ENCODE peak calls at places on chromosomes 6 and 20, in eight cellular contexts. One of them, this sample, is unnamed.

GRCh38 chr6:123803862-123804681 is at the start of gene NKAIN2:
- DNase-seq in AG10803: no peak
- DNase-seq in fibroblast of lung: no peak
- DNase-seq in PC-3: no peak
- DNase-seq in uterus: no peak
- DNase-seq in endothelial cell of umbilical vein: peak
- DNase-seq in fibroblast of the aortic adventitia: no peak
- DNase-seq in HCT116: no peak
- DNase-seq in this sample: no peak

GRCh38 chr6:18309046-18309445 is 44.7 kb upstream of the DEK start:
- DNase-seq in fibroblast of lung: no peak
- DNase-seq in HCT116: no peak
- DNase-seq in uterus: no peak
- DNase-seq in PC-3: no peak
- DNase-seq in AG10803: no peak
- DNase-seq in fibroblast of the aortic adventitia: no peak
- DNase-seq in endothelial cell of umbilical vein: no peak
- DNase-seq in this sample: peak

GRCh38 chr20:13694420-13695150 is 55.9 kb upstream of the TASP1 start:
- DNase-seq in fibroblast of lung: peak
- DNase-seq in uterus: no peak
- DNase-seq in endothelial cell of umbilical vein: no peak
- DNase-seq in fibroblast of the aortic adventitia: peak
- DNase-seq in AG10803: no peak
- DNase-seq in HCT116: no peak
- DNase-seq in PC-3: no peak
- DNase-seq in this sample: no peak

GRCh38 chr6:133873538-133873937 is 15.4 kb upstream of the TCF21 start:
- DNase-seq in PC-3: no peak
- DNase-seq in endothelial cell of umbilical vein: no peak
- DNase-seq in HCT116: no peak
- DNase-seq in AG10803: no peak
- DNase-seq in uterus: no peak
- DNase-seq in fibroblast of the aortic adventitia: no peak
- DNase-seq in fibroblast of lung: no peak
- DNase-seq in this sample: no peak

GRCh38 chr6:50610562-50610961 is 102.8 kb upstream of the TFAP2D start:
- DNase-seq in fibroblast of the aortic adventitia: no peak
- DNase-seq in PC-3: peak
- DNase-seq in uterus: no peak
- DNase-seq in fibroblast of lung: no peak
- DNase-seq in endothelial cell of umbilical vein: no peak
- DNase-seq in AG10803: no peak
- DNase-seq in HCT116: no peak
- DNase-seq in this sample: peak

GRCh38 chr6:124551711-124552233 is 410.5 kb upstream of the RNF217 start:
- DNase-seq in AG10803: no peak
- DNase-seq in PC-3: no peak
- DNase-seq in uterus: no peak
- DNase-seq in fibroblast of lung: peak
- DNase-seq in HCT116: no peak
- DNase-seq in fibroblast of the aortic adventitia: no peak
- DNase-seq in endothelial cell of umbilical vein: no peak
- DNase-seq in this sample: no peak

GRCh38 chr6:157453978-157454377 is 73.0 kb downstream of the ZDHHC14 start:
- DNase-seq in HCT116: no peak
- DNase-seq in fibroblast of lung: no peak
- DNase-seq in fibroblast of the aortic adventitia: no peak
- DNase-seq in uterus: no peak
- DNase-seq in endothelial cell of umbilical vein: no peak
- DNase-seq in PC-3: no peak
- DNase-seq in AG10803: no peak
- DNase-seq in this sample: no peak

GRCh38 chr6:42163941-42164340 is 9.2 kb upstream of the GUCA1A start:
- DNase-seq in uterus: no peak
- DNase-seq in AG10803: peak
- DNase-seq in PC-3: no peak
- DNase-seq in fibroblast of lung: peak
- DNase-seq in HCT116: no peak
- DNase-seq in fibroblast of the aortic adventitia: no peak
- DNase-seq in endothelial cell of umbilical vein: no peak
- DNase-seq in this sample: peak

GRCh38 chr6:73309784-73310502 is 44.1 kb downstream of the DPPA5 start:
- DNase-seq in HCT116: peak
- DNase-seq in PC-3: peak
- DNase-seq in endothelial cell of umbilical vein: peak
- DNase-seq in fibroblast of lung: peak
- DNase-seq in fibroblast of the aortic adventitia: peak
- DNase-seq in uterus: peak
- DNase-seq in AG10803: peak
- DNase-seq in this sample: peak

GRCh38 chr6:135163440-135163738 is 17.7 kb upstream of the MYB start:
- DNase-seq in fibroblast of lung: no peak
- DNase-seq in AG10803: no peak
- DNase-seq in uterus: no peak
- DNase-seq in fibroblast of the aortic adventitia: no peak
- DNase-seq in endothelial cell of umbilical vein: no peak
- DNase-seq in PC-3: no peak
- DNase-seq in HCT116: no peak
- DNase-seq in this sample: no peak

GRCh38 chr6:34924831-34925613 is 36.0 kb downstream of the ANKS1A start:
- DNase-seq in fibroblast of lung: no peak
- DNase-seq in endothelial cell of umbilical vein: no peak
- DNase-seq in uterus: no peak
- DNase-seq in fibroblast of the aortic adventitia: no peak
- DNase-seq in HCT116: no peak
- DNase-seq in PC-3: no peak
- DNase-seq in AG10803: no peak
- DNase-seq in this sample: no peak

GRCh38 chr6:138550346-138550767 is 51.1 kb upstream of the NHSL1 start:
- DNase-seq in AG10803: no peak
- DNase-seq in PC-3: no peak
- DNase-seq in fibroblast of lung: no peak
- DNase-seq in HCT116: no peak
- DNase-seq in fibroblast of the aortic adventitia: peak
- DNase-seq in endothelial cell of umbilical vein: no peak
- DNase-seq in uterus: no peak
- DNase-seq in this sample: no peak

GRCh38 chr6:10837009-10837691 is 1.2 kb downstream of the MAK start:
- DNase-seq in endothelial cell of umbilical vein: peak
- DNase-seq in uterus: peak
- DNase-seq in PC-3: peak
- DNase-seq in AG10803: no peak
- DNase-seq in fibroblast of lung: peak
- DNase-seq in fibroblast of the aortic adventitia: peak
- DNase-seq in HCT116: no peak
- DNase-seq in this sample: peak

GRCh38 chr6:139173822-139174221 is 38.9 kb downstream of the HECA start:
- DNase-seq in HCT116: no peak
- DNase-seq in AG10803: no peak
- DNase-seq in endothelial cell of umbilical vein: no peak
- DNase-seq in PC-3: no peak
- DNase-seq in fibroblast of the aortic adventitia: no peak
- DNase-seq in uterus: no peak
- DNase-seq in fibroblast of lung: no peak
- DNase-seq in this sample: no peak

GRCh38 chr20:8267009-8267408 is 134.9 kb downstream of the PLCB1 start:
- DNase-seq in PC-3: no peak
- DNase-seq in endothelial cell of umbilical vein: no peak
- DNase-seq in HCT116: no peak
- DNase-seq in fibroblast of lung: no peak
- DNase-seq in fibroblast of the aortic adventitia: no peak
- DNase-seq in uterus: no peak
- DNase-seq in AG10803: no peak
- DNase-seq in this sample: no peak

GRCh38 chr6:89951574-89952360 is 57.5 kb downstream of the GJA10 start:
- DNase-seq in HCT116: no peak
- DNase-seq in PC-3: peak
- DNase-seq in uterus: no peak
- DNase-seq in endothelial cell of umbilical vein: no peak
- DNase-seq in AG10803: no peak
- DNase-seq in fibroblast of lung: peak
- DNase-seq in fibroblast of the aortic adventitia: peak
- DNase-seq in this sample: no peak

GRCh38 chr6:44569931-44570385 is 182.5 kb downstream of the CDC5L start:
- DNase-seq in fibroblast of lung: peak
- DNase-seq in PC-3: no peak
- DNase-seq in fibroblast of the aortic adventitia: peak
- DNase-seq in uterus: no peak
- DNase-seq in endothelial cell of umbilical vein: no peak
- DNase-seq in AG10803: peak
- DNase-seq in HCT116: no peak
- DNase-seq in this sample: no peak

GRCh38 chr6:49509342-49509741 is 9.6 kb downstream of the GLYATL3 start:
- DNase-seq in fibroblast of lung: no peak
- DNase-seq in HCT116: no peak
- DNase-seq in endothelial cell of umbilical vein: no peak
- DNase-seq in fibroblast of the aortic adventitia: no peak
- DNase-seq in AG10803: no peak
- DNase-seq in PC-3: no peak
- DNase-seq in uterus: no peak
- DNase-seq in this sample: no peak

GRCh38 chr6:79048611-79049010 is 29.4 kb downstream of the PHIP start:
- DNase-seq in PC-3: peak
- DNase-seq in endothelial cell of umbilical vein: peak
- DNase-seq in fibroblast of the aortic adventitia: peak
- DNase-seq in HCT116: peak
- DNase-seq in fibroblast of lung: peak
- DNase-seq in AG10803: peak
- DNase-seq in uterus: no peak
- DNase-seq in this sample: peak

GRCh38 chr6:152600022-152600421 is 37.1 kb downstream of the SYNE1 start:
- DNase-seq in fibroblast of lung: no peak
- DNase-seq in fibroblast of the aortic adventitia: no peak
- DNase-seq in uterus: no peak
- DNase-seq in AG10803: no peak
- DNase-seq in PC-3: no peak
- DNase-seq in HCT116: no peak
- DNase-seq in endothelial cell of umbilical vein: no peak
- DNase-seq in this sample: no peak

GRCh38 chr6:160911949-160912348 is 79.6 kb upstream of the MAP3K4 start:
- DNase-seq in HCT116: no peak
- DNase-seq in AG10803: no peak
- DNase-seq in fibroblast of the aortic adventitia: no peak
- DNase-seq in uterus: no peak
- DNase-seq in fibroblast of lung: no peak
- DNase-seq in PC-3: no peak
- DNase-seq in endothelial cell of umbilical vein: no peak
- DNase-seq in this sample: no peak

GRCh38 chr20:38603286-38603685 is 1.7 kb downstream of the ARHGAP40 start:
- DNase-seq in uterus: no peak
- DNase-seq in fibroblast of the aortic adventitia: no peak
- DNase-seq in HCT116: no peak
- DNase-seq in endothelial cell of umbilical vein: no peak
- DNase-seq in fibroblast of lung: no peak
- DNase-seq in PC-3: no peak
- DNase-seq in AG10803: no peak
- DNase-seq in this sample: no peak
- H3K4me3 ChIP-seq in uterus: no peak
- H3K4me3 ChIP-seq in fibroblast of the aortic adventitia: no peak
- H3K4me3 ChIP-seq in HCT116: no peak
- H3K4me3 ChIP-seq in endothelial cell of umbilical vein: no peak
- H3K4me3 ChIP-seq in fibroblast of lung: no peak
- H3K4me3 ChIP-seq in PC-3: no peak
- H3K4me3 ChIP-seq in AG10803: no peak
- H3K4me3 ChIP-seq in this sample: no peak

DNA sequence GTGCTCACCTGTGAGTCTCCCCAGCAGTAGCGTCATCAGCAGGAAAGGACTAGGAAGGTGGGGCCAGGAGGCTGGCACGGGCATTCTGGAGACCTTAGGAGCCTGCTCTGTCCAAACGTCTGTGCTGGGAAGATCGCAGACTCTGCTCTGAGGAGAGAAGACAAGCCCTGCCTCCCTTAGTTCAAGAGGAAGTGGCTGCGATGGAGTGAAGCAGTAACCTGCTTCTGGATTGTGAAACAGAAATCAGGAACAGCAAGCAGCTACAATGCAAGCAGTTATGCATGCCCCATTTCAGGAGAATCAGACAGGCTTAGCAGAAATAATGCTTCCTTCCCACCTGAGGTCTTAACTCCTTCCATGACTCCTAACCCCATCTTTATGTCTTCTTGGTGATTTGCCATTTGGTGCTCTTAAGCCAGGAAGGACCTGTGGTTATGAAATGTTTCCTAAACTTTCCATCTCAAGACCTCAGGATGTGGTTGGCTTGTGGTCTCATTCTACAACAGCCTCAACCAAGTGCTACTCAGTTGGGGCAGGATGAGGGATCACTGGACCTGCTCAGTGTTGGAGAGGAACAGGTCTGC is at the start of gene SIRPB1:
- DNase-seq in PC-3: peak
- DNase-seq in uterus: no peak
- DNase-seq in fibroblast of the aortic adventitia: no peak
- DNase-seq in fibroblast of lung: peak
- DNase-seq in HCT116: no peak
- DNase-seq in endothelial cell of umbilical vein: peak
- DNase-seq in AG10803: no peak
- DNase-seq in this sample: no peak
- H3K4me3 ChIP-seq in PC-3: no peak
- H3K4me3 ChIP-seq in uterus: no peak
- H3K4me3 ChIP-seq in fibroblast of the aortic adventitia: no peak
- H3K4me3 ChIP-seq in fibroblast of lung: no peak
- H3K4me3 ChIP-seq in HCT116: no peak
- H3K4me3 ChIP-seq in endothelial cell of umbilical vein: no peak
- H3K4me3 ChIP-seq in AG10803: no peak
- H3K4me3 ChIP-seq in this sample: no peak

GRCh38 chr20:38871560-38871953 is 54.7 kb upstream of the FAM83D start:
- DNase-seq in fibroblast of the aortic adventitia: no peak
- DNase-seq in endothelial cell of umbilical vein: no peak
- DNase-seq in AG10803: no peak
- DNase-seq in PC-3: no peak
- DNase-seq in fibroblast of lung: no peak
- DNase-seq in uterus: no peak
- DNase-seq in HCT116: no peak
- DNase-seq in this sample: no peak
- H3K4me3 ChIP-seq in fibroblast of the aortic adventitia: no peak
- H3K4me3 ChIP-seq in endothelial cell of umbilical vein: no peak
- H3K4me3 ChIP-seq in AG10803: no peak
- H3K4me3 ChIP-seq in PC-3: no peak
- H3K4me3 ChIP-seq in fibroblast of lung: no peak
- H3K4me3 ChIP-seq in uterus: no peak
- H3K4me3 ChIP-seq in HCT116: no peak
- H3K4me3 ChIP-seq in this sample: no peak

DNA sequence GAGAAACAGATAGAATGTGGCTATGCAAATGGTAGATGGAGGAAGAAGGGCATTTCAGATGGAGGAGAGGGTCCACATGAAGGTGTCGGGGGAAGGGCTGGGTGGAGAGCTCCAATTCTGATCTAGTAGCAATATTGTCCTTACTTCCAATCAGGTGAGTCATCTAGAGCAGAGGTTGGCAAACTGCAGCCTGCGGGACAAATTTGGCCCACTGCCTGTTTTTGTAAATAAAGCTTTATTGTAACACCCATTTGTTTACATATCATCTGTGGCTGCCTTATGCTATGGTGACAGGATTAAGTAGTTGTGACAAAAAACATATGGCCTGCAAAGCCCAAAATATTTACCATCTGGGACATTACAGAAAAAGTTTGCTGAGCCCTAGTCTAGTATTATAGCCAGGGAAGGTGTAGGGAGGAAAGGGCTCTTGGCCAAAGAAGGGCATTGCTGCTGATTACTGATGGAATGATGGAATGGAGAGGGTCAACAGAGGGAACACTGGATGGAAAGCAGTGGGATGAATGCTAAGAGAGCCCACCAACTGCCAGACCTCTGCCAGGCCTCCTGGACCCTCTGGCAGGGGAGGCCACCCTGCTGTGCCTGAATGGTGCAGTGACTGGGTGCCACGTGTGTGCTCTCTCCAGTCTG is 79.8 kb downstream of the SLC22A23 start:
- DNase-seq in AG10803: no peak
- DNase-seq in PC-3: peak
- DNase-seq in fibroblast of lung: no peak
- DNase-seq in uterus: no peak
- DNase-seq in HCT116: no peak
- DNase-seq in fibroblast of the aortic adventitia: no peak
- DNase-seq in endothelial cell of umbilical vein: no peak
- DNase-seq in this sample: no peak
- H3K4me3 ChIP-seq in AG10803: no peak
- H3K4me3 ChIP-seq in PC-3: no peak
- H3K4me3 ChIP-seq in fibroblast of lung: no peak
- H3K4me3 ChIP-seq in uterus: no peak
- H3K4me3 ChIP-seq in HCT116: no peak
- H3K4me3 ChIP-seq in fibroblast of the aortic adventitia: no peak
- H3K4me3 ChIP-seq in endothelial cell of umbilical vein: no peak
- H3K4me3 ChIP-seq in this sample: no peak

This sample was measured in bronchial epithelial cell.